ENCODE peak calls at places on chromosomes 7 and 10, in nine cellular contexts. V is transverse colon, C is H1, L is uterus, Z is ovary, A is GM12878, U is IMR-90, R is Peyer's patch, N is endothelial cell of umbilical vein. W is an unnamed sample.

GRCh38 chr10:63522129-63522687 is 1.0 kb downstream of the REEP3 start:
- DNase-seq in V (no peak), C (no peak), L (no peak), Z (no peak), A (no peak), U (peak), R (peak), N (peak), W (no peak)

GRCh38 chr7:39950473-39951155 is 558 bp downstream of the CDK13 start:
- DNase-seq in V (peak), C (no peak), L (no peak), Z (peak), A (no peak), U (peak), R (peak), N (peak), W (peak)

GRCh38 chr10:128095023-128095752 is 31.0 kb downstream of the MKI67 start:
- DNase-seq in V (peak), C (no peak), L (no peak), Z (no peak), A (no peak), U (no peak), R (peak), N (no peak), W (no peak)

GRCh38 chr7:129642871-129643515 is 31.5 kb downstream of the NRF1 start:
- DNase-seq in V (no peak), C (no peak), L (no peak), Z (no peak), A (no peak), U (no peak), R (no peak), N (no peak), W (no peak)

GRCh38 chr7:138852469-138852868 is 54.5 kb upstream of the ATP6V0A4 start:
- DNase-seq in V (no peak), C (no peak), L (no peak), Z (no peak), A (no peak), U (no peak), R (no peak), N (no peak), W (no peak)

GRCh38 chr7:76364198-76364584 is 5.4 kb upstream of the YWHAG start:
- DNase-seq in V (no peak), C (no peak), L (peak), Z (no peak), A (no peak), U (peak), R (no peak), N (peak), W (no peak)

GRCh38 chr10:3783721-3784432 is 1.1 kb downstream of the KLF6 start:
- DNase-seq in V (peak), C (no peak), L (peak), Z (peak), A (no peak), U (peak), R (peak), N (peak), W (peak)

GRCh38 chr10:126375926-126376554 is 12.2 kb downstream of the ADAM12 start:
- DNase-seq in V (no peak), C (no peak), L (no peak), Z (no peak), A (no peak), U (peak), R (no peak), N (no peak), W (no peak)

GRCh38 chr7:94391716-94392390 is 2.8 kb upstream of the COL1A2 start:
- DNase-seq in V (no peak), C (no peak), L (peak), Z (peak), A (no peak), U (peak), R (no peak), N (no peak), W (peak)

GRCh38 chr7:45920543-45921380 is at the start of gene IGFBP3:
- DNase-seq in V (no peak), C (no peak), L (peak), Z (peak), A (no peak), U (peak), R (peak), N (peak), W (no peak)

GRCh38 chr7:67392596-67393438 is 396.2 kb downstream of the TYW1 start:
- DNase-seq in V (no peak), C (peak), L (no peak), Z (no peak), A (no peak), U (no peak), R (no peak), N (no peak), W (no peak)

GRCh38 chr10:3850999-3851937 is 66.3 kb upstream of the KLF6 start:
- DNase-seq in V (no peak), C (no peak), L (no peak), Z (no peak), A (peak), U (peak), R (no peak), N (peak), W (peak)

GRCh38 chr10:99523251-99523773 is 9.4 kb upstream of the NKX2-3 start:
- DNase-seq in V (peak), C (no peak), L (no peak), Z (no peak), A (no peak), U (no peak), R (peak), N (no peak), W (no peak)

GRCh38 chr7:48389977-48390376 is 218.7 kb downstream of the ABCA13 start:
- DNase-seq in V (no peak), C (no peak), L (no peak), Z (no peak), A (no peak), U (peak), R (no peak), N (no peak), W (no peak)

GRCh38 chr10:97792058-97792721 is 20.4 kb upstream of the SFRP5 start:
- DNase-seq in V (peak), C (peak), L (peak), Z (peak), A (no peak), U (peak), R (peak), N (peak), W (peak)

GRCh38 chr7:104029765-104030164 is 40.3 kb upstream of the RELN start:
- DNase-seq in V (no peak), C (no peak), L (no peak), Z (no peak), A (no peak), U (no peak), R (no peak), N (no peak), W (no peak)

GRCh38 chr10:32795598-32796183 is 162.3 kb downstream of the ITGB1 start:
- DNase-seq in V (no peak), C (no peak), L (no peak), Z (no peak), A (peak), U (peak), R (no peak), N (peak), W (no peak)

GRCh38 chr7:84191842-84192241 is 2.7 kb downstream of the SEMA3A start:
- DNase-seq in V (no peak), C (no peak), L (no peak), Z (no peak), A (no peak), U (peak), R (no peak), N (peak), W (no peak)

GRCh38 chr7:31059551-31059950 is 7.4 kb downstream of the ADCYAP1R1 start:
- DNase-seq in V (no peak), C (peak), L (no peak), Z (no peak), A (no peak), U (no peak), R (no peak), N (no peak), W (no peak)

GRCh38 chr10:926075-926698 is 5.3 kb downstream of the LARP4B start:
- DNase-seq in V (peak), C (no peak), L (no peak), Z (no peak), A (no peak), U (no peak), R (peak), N (no peak), W (no peak)

GRCh38 chr10:119250641-119251314 is 43.4 kb downstream of the GRK5 start:
- DNase-seq in V (no peak), C (no peak), L (no peak), Z (no peak), A (no peak), U (peak), R (no peak), N (peak), W (no peak)
- H3K27ac ChIP-seq in V (peak), C (no peak), L (peak), Z (peak), A (no peak), U (peak), R (no peak), N (peak), W (peak)

DNA sequence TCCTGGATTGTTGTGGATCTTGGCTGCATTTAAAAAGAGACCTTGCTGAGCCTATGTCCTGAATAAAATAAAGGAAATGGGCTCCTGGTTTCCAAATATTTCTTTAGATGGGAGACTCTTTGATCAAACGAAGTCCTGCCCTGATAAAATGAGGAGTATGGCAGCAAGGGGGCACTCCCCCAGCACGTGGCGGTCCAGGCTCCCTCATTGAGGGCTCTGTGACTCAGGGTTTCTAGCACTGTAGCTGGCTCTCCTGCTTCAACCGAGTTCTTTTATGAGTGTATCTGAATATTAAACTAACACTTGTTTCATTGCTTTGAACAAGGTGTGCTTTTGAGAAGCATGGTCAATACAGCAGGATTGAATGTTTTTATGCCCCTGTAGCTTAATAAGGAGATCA is 114.2 kb downstream of the AVL9 start:
- DNase-seq in V (no peak), C (no peak), L (no peak), Z (no peak), A (no peak), U (no peak), R (no peak), N (no peak), W (no peak)
- TF ChIP-seq CTCF in V (no peak), C (no peak), L (no peak), Z (no peak), A (no peak), U (no peak), R (no peak), N (no peak), W (no peak)

GRCh38 chr10:69451209-69451783 is at the start of gene TSPAN15:
- DNase-seq in V (peak), C (peak), L (peak), Z (peak), A (peak), U (peak), R (peak), N (peak), W (peak)
- TF ChIP-seq POLR2A in V (no peak), C (no peak), L (peak), Z (no peak), A (no peak), U (no peak), R (no peak), N (no peak), W (peak)

DNA sequence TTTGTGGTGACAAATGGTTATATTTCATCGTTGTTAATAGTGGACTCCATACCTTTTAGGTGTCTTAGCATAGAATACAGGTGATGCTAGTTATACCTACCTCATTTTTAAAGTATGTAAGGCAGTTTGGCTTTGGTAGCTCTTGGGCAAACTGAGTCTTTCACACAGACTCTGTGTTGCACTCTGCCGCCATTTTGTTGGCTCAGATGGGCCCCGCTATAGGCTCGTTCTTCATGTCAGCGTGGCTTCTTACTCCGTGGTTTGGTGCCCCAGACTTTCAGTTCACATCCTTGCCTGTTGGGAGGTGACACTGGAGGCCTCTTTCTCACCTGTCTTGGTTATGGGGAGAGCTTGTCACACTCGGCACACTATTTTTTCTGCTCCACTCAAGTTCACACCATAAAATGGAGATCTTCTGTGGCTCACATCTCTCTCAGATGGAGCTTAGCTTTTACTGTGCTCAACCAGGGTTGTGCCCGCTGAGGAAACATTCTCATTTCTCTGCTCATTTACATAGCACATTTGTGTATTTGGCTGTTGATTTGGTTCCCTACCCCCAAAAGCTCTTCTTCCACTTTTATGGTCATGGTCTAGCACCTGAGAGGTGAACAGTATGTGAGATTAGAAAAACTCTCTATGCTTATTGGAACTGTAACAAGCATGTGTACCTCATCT is 178.5 kb downstream of the ARID5B start:
- DNase-seq in V (no peak), C (no peak), L (no peak), Z (no peak), A (peak), U (no peak), R (no peak), N (no peak), W (no peak)
- H3K27ac ChIP-seq in V (peak), C (no peak), L (peak), Z (peak), A (peak), U (peak), R (peak), N (no peak), W (no peak)

GRCh38 chr7:80511964-80512363 is at the start of gene GNAT3:
- DNase-seq in V (no peak), C (no peak), L (no peak), Z (no peak), A (no peak), U (no peak), R (no peak), N (no peak), W (no peak)

GRCh38 chr7:80521809-80522208 is 9.9 kb upstream of the GNAT3 start:
- DNase-seq in V (no peak), C (no peak), L (no peak), Z (no peak), A (no peak), U (no peak), R (peak), N (no peak), W (no peak)

GRCh38 chr7:80520199-80520598 is 8.3 kb upstream of the GNAT3 start:
- DNase-seq in V (no peak), C (no peak), L (no peak), Z (no peak), A (no peak), U (peak), R (no peak), N (no peak), W (no peak)

GRCh38 chr7:80515298-80515697 is 3.4 kb upstream of the GNAT3 start:
- DNase-seq in V (no peak), C (no peak), L (no peak), Z (no peak), A (no peak), U (no peak), R (no peak), N (no peak), W (no peak)

DNA sequence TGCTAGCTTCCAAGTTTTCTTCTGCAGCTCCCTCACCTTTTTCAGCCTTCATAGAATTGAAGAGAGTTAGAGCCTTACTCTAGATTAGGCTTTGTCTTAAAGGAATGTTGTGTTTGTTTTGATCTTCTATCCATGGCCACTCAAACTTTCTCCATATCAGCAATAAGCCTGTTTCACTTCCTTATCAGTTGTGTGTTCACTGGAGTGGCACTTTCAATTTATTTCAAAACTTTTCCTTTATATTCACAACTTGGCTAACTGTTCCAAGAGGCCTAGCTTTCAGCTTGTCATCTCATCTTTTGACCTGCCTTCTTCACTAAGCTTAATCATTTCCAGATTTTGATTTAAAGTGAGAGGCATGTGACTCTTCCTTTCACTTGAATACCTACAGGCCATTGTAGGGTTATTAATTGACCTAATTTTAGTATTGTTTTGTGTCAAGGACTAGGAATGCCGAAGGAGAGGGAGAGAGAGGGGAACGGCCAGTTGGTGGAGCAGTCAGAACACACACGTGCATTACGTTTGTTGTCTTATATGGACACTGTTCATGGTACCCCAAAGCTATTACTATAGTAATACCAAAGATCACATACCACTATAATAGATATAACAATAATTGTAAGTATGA is 5.4 kb upstream of the GNAT3 start:
- DNase-seq in V (no peak), C (no peak), L (no peak), Z (no peak), A (no peak), U (no peak), R (no peak), N (no peak), W (no peak)
- TF ChIP-seq CTCF in V (no peak), C (no peak), L (no peak), Z (no peak), A (no peak), U (no peak), R (no peak), N (no peak), W (no peak)

GRCh38 chr7:37921876-37922275 is 1.4 kb downstream of the EPDR1 start:
- DNase-seq in V (no peak), C (no peak), L (no peak), Z (no peak), A (no peak), U (no peak), R (no peak), N (no peak), W (no peak)

GRCh38 chr7:37920305-37920618 is 178 bp upstream of the EPDR1 start:
- DNase-seq in V (no peak), C (no peak), L (no peak), Z (no peak), A (no peak), U (no peak), R (no peak), N (no peak), W (no peak)

GRCh38 chr7:37923996-37924395 is 3.6 kb downstream of the EPDR1 start:
- DNase-seq in V (no peak), C (no peak), L (no peak), Z (no peak), A (no peak), U (no peak), R (no peak), N (no peak), W (no peak)

GRCh38 chr7:37920619-37921339 is at the start of gene EPDR1:
- DNase-seq in V (peak), C (no peak), L (peak), Z (peak), A (no peak), U (no peak), R (peak), N (no peak), W (peak)

DNA sequence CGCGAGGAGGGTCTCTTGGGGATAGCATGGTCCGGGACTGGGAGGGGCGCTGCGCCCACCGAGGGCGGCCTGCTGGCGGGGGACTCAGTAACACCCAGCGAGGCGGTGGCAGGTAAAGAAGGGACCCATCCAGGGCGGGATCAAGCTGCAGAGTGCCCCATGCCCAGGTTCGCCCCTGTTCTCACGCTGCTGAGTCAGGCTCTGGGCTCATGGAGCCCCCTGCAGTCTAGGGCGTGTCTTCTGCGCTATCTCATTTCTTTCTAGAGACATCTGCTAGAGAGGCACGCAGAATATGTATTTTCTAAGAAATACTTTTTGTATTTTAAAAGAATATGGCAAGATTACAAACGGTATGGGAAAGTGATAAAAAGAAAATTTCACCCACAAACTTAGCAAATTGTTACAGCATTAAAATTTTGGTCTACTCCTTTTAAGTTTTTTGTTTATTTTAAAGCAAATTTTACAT is 933 bp downstream of the EPDR1 start:
- DNase-seq in V (peak), C (no peak), L (peak), Z (peak), A (no peak), U (no peak), R (peak), N (no peak), W (peak)
- TF ChIP-seq POLR2A in V (no peak), C (no peak), L (no peak), Z (no peak), A (peak), U (no peak), R (no peak), N (no peak), W (no peak)